ENCODE peak calls at places on chromosomes 6 and 20, in eight cellular contexts. O is iPS-NIHi11, P is activated T-cell treated with anti-CD3 and anti-CD28 coated beads for 1 hour, F is gastrocnemius medialis, L is A549, H is SJSA1, G is sigmoid colon, R is AG10803. E is an unnamed sample.

GRCh38 chr20:57878803-57879424 is 169.1 kb upstream of the PMEPA1 start:
- DNase-seq in O (no peak), P (no peak), R (no peak), G (peak; percentile 33), F (no peak), L (no peak), H (no peak), E (no peak)

GRCh38 chr6:45900808-45901752 is 114.6 kb downstream of the CLIC5 start:
- DNase-seq in H (no peak), G (no peak), F (peak; percentile 25), P (no peak), R (peak; percentile 74), O (peak; percentile 13), L (no peak), E (no peak)

GRCh38 chr20:22371843-22372242 is 212.5 kb downstream of the FOXA2 start:
- DNase-seq in P (no peak), R (no peak), H (no peak), O (peak; percentile 18), F (no peak), L (no peak), G (no peak), E (no peak)

GRCh38 chr20:47033665-47034064 is 139.0 kb downstream of the EYA2 start:
- DNase-seq in P (no peak), H (no peak), F (no peak), O (no peak), G (no peak), R (no peak), L (no peak), E (no peak)

GRCh38 chr6:16432075-16433032 is 194.0 kb downstream of the GMPR start:
- DNase-seq in G (no peak), L (no peak), P (no peak), H (no peak), O (no peak), F (no peak), R (peak; percentile 69), E (no peak)

GRCh38 chr6:98470821-98471220 is 363.6 kb upstream of the POU3F2 start:
- DNase-seq in H (no peak), R (no peak), L (no peak), F (no peak), O (no peak), G (no peak), P (no peak), E (no peak)

GRCh38 chr20:6698056-6698455 is 69.4 kb upstream of the BMP2 start:
- DNase-seq in L (peak; percentile 25), G (no peak), O (peak; percentile 27), R (no peak), P (no peak), H (no peak), F (no peak), E (no peak)

GRCh38 chr6:139567095-139567494 is 192.6 kb upstream of the CITED2 start:
- DNase-seq in F (no peak), R (no peak), O (no peak), G (no peak), L (no peak), P (no peak), H (peak; percentile 51), E (no peak)

GRCh38 chr6:144741659-144742058 is 456.5 kb downstream of the UTRN start:
- DNase-seq in G (no peak), P (no peak), H (no peak), L (no peak), R (no peak), F (no peak), O (no peak), E (no peak)

GRCh38 chr20:13009682-13010406 is 1.1 kb downstream of the SPTLC3 start:
- DNase-seq in L (no peak), P (no peak), H (peak; percentile 85), R (peak; percentile 92), F (no peak), G (peak; percentile 65), O (no peak), E (no peak)

GRCh38 chr6:119240257-119241123 is 109.1 kb downstream of the MAN1A1 start:
- DNase-seq in G (no peak), P (no peak), R (no peak), O (peak; percentile 20), L (no peak), H (no peak), F (no peak), E (no peak)

GRCh38 chr6:41594326-41594725 is 43.9 kb upstream of the MDFI start:
- DNase-seq in P (no peak), O (no peak), L (no peak), R (peak; percentile 88), H (no peak), G (no peak), F (no peak), E (no peak)

GRCh38 chr6:96299525-96299924 is 222.1 kb upstream of the UFL1 start:
- DNase-seq in H (no peak), G (no peak), P (no peak), R (no peak), L (no peak), F (no peak), O (no peak), E (no peak)

E was measured in CD4-positive, alpha-beta T cell.